ENCODE peak calls at places on chromosomes 11 and 22, in ten cellular contexts. S, P, H, M, G, R, O, B, L and D are unnamed samples.

GRCh38 chr22:24834845-24835570 is 29.0 kb downstream of the SGSM1 start:
- DNase-seq in P (no peak), L (no peak), G (no peak), S (peak), M (no peak), R (no peak), H (no peak), B (no peak), O (no peak), D (no peak)

GRCh38 chr22:35900483-35901168 is 128.0 kb downstream of the RBFOX2 start:
- DNase-seq in M (peak), B (no peak), H (no peak), G (no peak), R (no peak), P (no peak), O (no peak), S (peak), L (no peak), D (no peak)

GRCh38 chr11:43579171-43579918 is 101.2 kb upstream of the HSD17B12 start:
- DNase-seq in S (peak), O (no peak), R (no peak), L (no peak), M (peak), B (no peak), G (no peak), H (peak), P (no peak), D (no peak)

GRCh38 chr22:38230108-38230825 is 28.5 kb downstream of the MAFF start:
- DNase-seq in P (no peak), H (no peak), B (no peak), M (no peak), R (peak), O (peak), G (no peak), S (no peak), L (no peak), D (no peak)

GRCh38 chr11:68373810-68374501 is 61.6 kb downstream of the LRP5 start:
- DNase-seq in G (no peak), S (peak), O (no peak), R (peak), B (no peak), M (no peak), L (no peak), P (no peak), H (peak), D (no peak)

GRCh38 chr11:19294444-19294843 is 53.7 kb upstream of the E2F8 start:
- DNase-seq in M (no peak), B (no peak), G (no peak), H (no peak), P (no peak), R (no peak), S (no peak), L (no peak), O (no peak), D (no peak)

GRCh38 chr11:94127632-94128031 is 1.0 kb upstream of the PANX1 start:
- DNase-seq in H (no peak), B (no peak), R (no peak), P (no peak), L (no peak), S (no peak), G (no peak), M (no peak), O (no peak), D (no peak)

GRCh38 chr11:7547091-7547490 is 33.3 kb downstream of the PPFIBP2 start:
- DNase-seq in M (no peak), R (no peak), H (no peak), P (no peak), L (no peak), S (no peak), O (no peak), B (no peak), G (no peak), D (no peak)

GRCh38 chr22:36221799-36222751 is 17.3 kb downstream of the APOL2 start:
- DNase-seq in M (no peak), O (peak), R (no peak), H (peak), G (no peak), B (no peak), S (no peak), L (no peak), P (no peak), D (no peak)

GRCh38 chr11:86938900-86939880 is 16.0 kb downstream of the FZD4 start:
- DNase-seq in H (no peak), L (no peak), B (peak), P (no peak), O (no peak), S (peak), M (peak), R (no peak), G (no peak), D (no peak)

GRCh38 chr11:133940034-133940433 is 16.7 kb downstream of the IGSF9B start:
- DNase-seq in M (no peak), L (no peak), O (no peak), S (no peak), H (no peak), R (no peak), P (no peak), G (no peak), B (no peak), D (no peak)

GRCh38 chr11:113240790-113241189 is 73.6 kb upstream of the TTC12 start:
- DNase-seq in M (no peak), B (no peak), S (no peak), L (no peak), H (no peak), G (no peak), R (no peak), O (no peak), P (no peak), D (no peak)

GRCh38 chr11:21007297-21007696 is 337.9 kb downstream of the NELL1 start:
- DNase-seq in R (no peak), O (no peak), G (no peak), M (no peak), B (no peak), P (no peak), L (no peak), H (no peak), S (no peak), D (no peak)

GRCh38 chr11:2886191-2886894 is 768 bp upstream of the CDKN1C start:
- DNase-seq in P (no peak), O (peak), G (peak), M (no peak), H (peak), S (no peak), L (no peak), B (no peak), R (peak), D (no peak)

GRCh38 chr22:32693102-32693501 is 108.4 kb upstream of the TIMP3 start:
- DNase-seq in O (no peak), L (no peak), S (no peak), H (no peak), M (peak), G (no peak), R (no peak), B (no peak), P (no peak), D (no peak)

GRCh38 chr11:66070604-66071325 is 693 bp downstream of the PACS1 start:
- DNase-seq in P (no peak), H (peak), M (peak), L (no peak), R (peak), S (peak), O (peak), B (no peak), G (no peak), D (no peak)

GRCh38 chr11:110079726-110080125 is 13.5 kb upstream of the ZC3H12C start:
- DNase-seq in S (no peak), R (no peak), P (no peak), O (no peak), B (no peak), G (no peak), H (no peak), M (no peak), L (peak), D (no peak)

GRCh38 chr11:125627236-125627910 is 2.4 kb downstream of the CHEK1 start:
- DNase-seq in B (no peak), M (no peak), R (no peak), S (peak), H (no peak), G (no peak), L (no peak), P (no peak), O (no peak), D (no peak)

GRCh38 chr11:63769044-63769718 is 606 bp upstream of the ZFTA start:
- DNase-seq in G (peak), H (peak), M (peak), O (peak), B (no peak), S (no peak), L (no peak), R (peak), P (no peak), D (peak)

GRCh38 chr22:46674367-46674781 is 54.2 kb downstream of the GRAMD4 start:
- DNase-seq in M (no peak), S (no peak), R (peak), O (peak), B (no peak), H (no peak), P (no peak), L (no peak), G (peak), D (no peak)

GRCh38 chr22:36467946-36468345 is 13.5 kb downstream of the TXN2 start:
- DNase-seq in L (peak), G (no peak), B (peak), P (no peak), S (peak), M (peak), O (no peak), R (peak), H (no peak), D (no peak)

GRCh38 chr22:48353116-48353947 is 1474.3 kb downstream of the BRD1 start:
- DNase-seq in G (no peak), M (no peak), S (no peak), O (no peak), B (no peak), P (no peak), R (no peak), H (no peak), L (no peak), D (no peak)

GRCh38 chr11:85685131-85685819 is 720 bp downstream of the CCDC89 start:
- DNase-seq in M (no peak), S (peak), H (peak), R (no peak), L (no peak), B (no peak), P (no peak), G (no peak), O (no peak), D (no peak)

GRCh38 chr22:26391623-26392022 is 37.4 kb upstream of the ASPHD2 start:
- DNase-seq in M (no peak), P (no peak), B (no peak), S (no peak), O (no peak), H (no peak), R (no peak), L (no peak), G (no peak), D (no peak)

GRCh38 chr11:57903441-57904123 is 120.1 kb upstream of the OR9Q1 start:
- DNase-seq in R (no peak), H (no peak), L (peak), M (peak), S (peak), P (no peak), B (no peak), O (no peak), G (no peak), D (no peak)

GRCh38 chr11:20031155-20032001 is 128.9 kb downstream of the DBX1 start:
- DNase-seq in H (no peak), M (no peak), L (peak), G (no peak), S (peak), P (no peak), O (no peak), B (peak), R (no peak), D (no peak)

GRCh38 chr22:40764743-40765441 is 54.3 kb downstream of the SLC25A17 start:
- DNase-seq in H (no peak), S (no peak), P (no peak), R (no peak), M (no peak), G (no peak), O (peak), B (no peak), L (no peak), D (no peak)

GRCh38 chr11:118215262-118215661 is 9.5 kb downstream of the JAML start:
- DNase-seq in S (no peak), M (no peak), L (no peak), G (no peak), P (no peak), H (no peak), B (no peak), R (no peak), O (no peak), D (no peak)

GRCh38 chr11:118214210-118214914 is 10.4 kb downstream of the JAML start:
- DNase-seq in O (no peak), G (peak), H (no peak), L (no peak), B (no peak), P (no peak), M (no peak), R (peak), S (no peak), D (no peak)

GRCh38 chr11:118217575-118217974 is 7.2 kb downstream of the JAML start:
- DNase-seq in S (no peak), H (no peak), R (no peak), G (no peak), P (no peak), L (no peak), M (no peak), O (no peak), B (no peak), D (no peak)

GRCh38 chr11:118216621-118217526 is 7.9 kb downstream of the JAML start:
- DNase-seq in H (no peak), O (peak), L (no peak), M (no peak), R (no peak), P (no peak), G (no peak), S (no peak), B (no peak), D (no peak)

DNA sequence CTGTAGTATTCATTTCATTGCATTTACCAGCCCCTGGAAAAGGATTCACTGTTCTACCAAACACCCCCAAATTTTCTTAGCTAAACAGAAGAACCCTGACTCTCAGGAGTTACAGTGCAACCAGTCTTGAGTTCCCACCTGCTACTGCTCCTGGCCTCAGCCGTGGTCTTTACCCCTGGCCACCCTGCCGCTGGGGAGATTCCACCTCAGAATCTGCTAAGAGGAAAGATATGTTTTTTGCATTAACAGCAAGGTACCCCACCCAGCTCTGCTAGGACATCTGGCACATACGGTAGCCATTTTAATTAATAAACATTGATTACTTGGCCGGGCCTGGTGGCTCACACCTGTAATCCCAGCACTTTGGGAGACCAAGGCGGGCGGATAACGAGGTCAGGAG is 9.0 kb downstream of the JAML start:
- DNase-seq in S (no peak), G (no peak), B (no peak), L (no peak), P (no peak), R (no peak), O (no peak), H (no peak), M (no peak), D (no peak)
- TF ChIP-seq CTCF in S (no peak), G (no peak), B (no peak), L (no peak), P (no peak), R (no peak), O (no peak), H (no peak), M (no peak), D (no peak)

GRCh38 chr11:35365395-35365794 is 54.0 kb downstream of the SLC1A2 start:
- DNase-seq in O (no peak), L (no peak), B (no peak), G (no peak), R (no peak), M (no peak), H (no peak), S (no peak), P (no peak), D (no peak)

GRCh38 chr11:35360059-35360530 is 59.3 kb downstream of the SLC1A2 start:
- DNase-seq in R (no peak), G (no peak), S (no peak), B (no peak), L (no peak), H (no peak), P (no peak), O (no peak), M (no peak), D (no peak)

GRCh38 chr11:35363246-35364100 is 55.9 kb downstream of the SLC1A2 start:
- DNase-seq in G (no peak), P (no peak), H (no peak), B (no peak), M (no peak), S (no peak), O (no peak), L (no peak), R (no peak), D (no peak)

GRCh38 chr11:35364101-35364780 is 55.1 kb downstream of the SLC1A2 start:
- DNase-seq in O (no peak), L (peak), R (peak), G (no peak), B (peak), P (peak), M (peak), H (no peak), S (peak), D (no peak)

GRCh38 chr11:35362571-35362980 is 56.8 kb downstream of the SLC1A2 start:
- DNase-seq in P (no peak), R (no peak), H (no peak), L (no peak), M (no peak), B (no peak), G (no peak), O (no peak), S (peak), D (no peak)
- TF ChIP-seq CTCF in P (no peak), R (no peak), H (no peak), L (peak), M (no peak), B (no peak), G (no peak), O (no peak), S (no peak), D (no peak)

GRCh38 chr11:14587203-14587602 is 56.4 kb upstream of the PDE3B start:
- DNase-seq in G (no peak), M (no peak), B (no peak), S (no peak), R (no peak), O (no peak), L (no peak), P (no peak), H (no peak), D (no peak)
- TF ChIP-seq CTCF in G (no peak), M (no peak), B (no peak), S (no peak), R (no peak), O (no peak), L (no peak), P (no peak), H (no peak), D (no peak)

GRCh38 chr22:45083659-45084305 is 74.0 kb upstream of the PHF21B start:
- DNase-seq in P (no peak), S (peak), M (peak), L (peak), G (no peak), H (no peak), O (no peak), R (no peak), B (peak), D (no peak)

GRCh38 chr22:45077826-45078334 is 68.1 kb upstream of the PHF21B start:
- DNase-seq in R (no peak), L (no peak), G (no peak), O (no peak), M (no peak), P (no peak), S (no peak), H (no peak), B (no peak), D (no peak)

GRCh38 chr22:45084400-45084920 is 74.7 kb upstream of the PHF21B start:
- DNase-seq in P (no peak), M (no peak), G (no peak), B (no peak), S (no peak), O (no peak), L (no peak), R (no peak), H (no peak), D (no peak)

GRCh38 chr22:45087802-45088201 is 75.9 kb upstream of the NUP50 start:
- DNase-seq in B (no peak), H (no peak), P (no peak), M (no peak), O (no peak), S (no peak), L (no peak), G (no peak), R (no peak), D (no peak)

GRCh38 chr22:45082795-45083194 is 73.0 kb upstream of the PHF21B start:
- DNase-seq in R (no peak), O (no peak), G (no peak), H (no peak), S (no peak), L (no peak), P (no peak), B (no peak), M (no peak), D (no peak)
- TF ChIP-seq CTCF in R (peak), O (no peak), G (no peak), H (no peak), S (peak), L (peak), P (peak), B (peak), M (no peak), D (peak)

GRCh38 chr11:11400635-11401232 is 47.7 kb upstream of the CSNK2A3 start:
- DNase-seq in M (no peak), L (no peak), R (no peak), P (no peak), H (peak), G (no peak), S (no peak), O (no peak), B (no peak), D (no peak)
- TF ChIP-seq CTCF in M (no peak), L (peak), R (peak), P (peak), H (peak), G (no peak), S (peak), O (no peak), B (no peak), D (no peak)